ENCODE peak calls at places on chromosomes 6 and 20, in seven cellular contexts. C, E, K, W, H, D and M are unnamed samples.
A peak's percentile ranks its signal among the peaks of the same experiment; 100 is the strongest.

GRCh38 chr20:35490736-35491181 is 35.4 kb downstream of the CEP250 start:
- DNase-seq in C (no peak), E (no peak), K (no peak), W (no peak), H (no peak), D (no peak), M (no peak)

GRCh38 chr20:41395669-41396664 is 29.3 kb upstream of the EMILIN3 start:
- DNase-seq in C (no peak), E (no peak), K (no peak), W (peak; percentile 21), H (no peak), D (no peak), M (no peak)

GRCh38 chr6:91705646-91706045 is 1118.8 kb upstream of the MAP3K7 start:
- DNase-seq in C (no peak), E (no peak), K (no peak), W (no peak), H (no peak), D (no peak), M (no peak)

GRCh38 chr6:90025418-90026089 is 131.3 kb downstream of the GJA10 start:
- DNase-seq in C (no peak), E (peak; percentile 96), K (peak; percentile 72), W (peak; percentile 94), H (peak; percentile 73), D (no peak), M (peak; percentile 99)

GRCh38 chr6:119426619-119427018 is 77.1 kb upstream of the MAN1A1 start:
- DNase-seq in C (no peak), E (no peak), K (no peak), W (peak; percentile 79), H (no peak), D (no peak), M (peak; percentile 9)

GRCh38 chr6:139690007-139690406 is 315.6 kb upstream of the CITED2 start:
- DNase-seq in C (no peak), E (no peak), K (no peak), W (no peak), H (no peak), D (no peak), M (peak; percentile 36)

GRCh38 chr6:151154418-151154817 is 85.3 kb upstream of the AKAP12 start:
- DNase-seq in C (peak; percentile 57), E (peak; percentile 37), K (peak; percentile 47), W (peak; percentile 31), H (peak; percentile 52), D (no peak), M (peak; percentile 25)

GRCh38 chr6:24257282-24257681 is 100.6 kb downstream of the DCDC2 start:
- DNase-seq in C (no peak), E (no peak), K (no peak), W (no peak), H (no peak), D (no peak), M (no peak)

GRCh38 chr6:24923885-24924401 is 11.8 kb downstream of the RIPOR2 start:
- DNase-seq in C (no peak), E (no peak), K (no peak), W (no peak), H (no peak), D (no peak), M (no peak)

GRCh38 chr6:162165479-162165878 is 562.1 kb downstream of the PRKN start:
- DNase-seq in C (no peak), E (no peak), K (no peak), W (no peak), H (no peak), D (no peak), M (no peak)

GRCh38 chr6:128492386-128492785 is 28.0 kb downstream of the PTPRK start:
- DNase-seq in C (no peak), E (peak; percentile 83), K (no peak), W (no peak), H (no peak), D (no peak), M (no peak)

GRCh38 chr20:43451400-43451799 is 6.3 kb upstream of the SRSF6 start:
- DNase-seq in C (no peak), E (no peak), K (no peak), W (no peak), H (no peak), D (no peak), M (no peak)

GRCh38 chr6:1703091-1703855 is 93.6 kb downstream of the FOXC1 start:
- DNase-seq in C (no peak), E (no peak), K (no peak), W (no peak), H (no peak), D (no peak), M (no peak)

GRCh38 chr6:53327017-53327395 is 21.7 kb downstream of the ELOVL5 start:
- DNase-seq in C (no peak), E (peak; percentile 43), K (no peak), W (peak; percentile 77), H (no peak), D (no peak), M (peak; percentile 55)

GRCh38 chr6:130432838-130433237 is 67.0 kb downstream of the TMEM200A start:
- DNase-seq in C (no peak), E (no peak), K (no peak), W (no peak), H (no peak), D (no peak), M (no peak)

GRCh38 chr6:19880066-19880465 is 42.9 kb downstream of the ID4 start:
- DNase-seq in C (no peak), E (no peak), K (no peak), W (no peak), H (no peak), D (no peak), M (no peak)

GRCh38 chr6:158718431-158719126 is 68.7 kb downstream of the SYTL3 start:
- DNase-seq in C (no peak), E (no peak), K (peak; percentile 43), W (peak; percentile 43), H (peak; percentile 48), D (no peak), M (no peak)

GRCh38 chr20:289693-290080 is 863 bp downstream of the C20orf96 start:
- DNase-seq in C (no peak), E (no peak), K (no peak), W (no peak), H (peak; percentile 12), D (no peak), M (no peak)

GRCh38 chr6:90284236-90284744 is 12.4 kb downstream of the BACH2 start:
- DNase-seq in C (no peak), E (peak; percentile 92), K (peak; percentile 87), W (peak; percentile 91), H (peak; percentile 77), D (no peak), M (peak; percentile 91)

GRCh38 chr6:47196113-47196512 is 113.6 kb downstream of the TNFRSF21 start:
- DNase-seq in C (no peak), E (no peak), K (no peak), W (no peak), H (no peak), D (no peak), M (peak; percentile 28)

GRCh38 chr6:88982720-88983119 is 19.3 kb upstream of the RNGTT start:
- DNase-seq in C (peak; percentile 69), E (peak; percentile 89), K (peak; percentile 86), W (peak; percentile 90), H (peak; percentile 87), D (no peak), M (peak; percentile 94)

GRCh38 chr6:39396854-39397253 is 74.4 kb upstream of the KCNK16 start:
- DNase-seq in C (no peak), E (no peak), K (no peak), W (no peak), H (no peak), D (no peak), M (no peak)

GRCh38 chr6:39403304-39403703 is 80.8 kb upstream of the KCNK16 start:
- DNase-seq in C (no peak), E (no peak), K (no peak), W (no peak), H (no peak), D (no peak), M (no peak)

GRCh38 chr6:39401376-39401775 is 78.9 kb upstream of the KCNK16 start:
- DNase-seq in C (no peak), E (no peak), K (no peak), W (no peak), H (no peak), D (no peak), M (no peak)

GRCh38 chr6:39402239-39402751 is 79.8 kb upstream of the KCNK16 start:
- DNase-seq in C (no peak), E (no peak), K (no peak), W (peak; percentile 78), H (no peak), D (peak; percentile 36), M (peak; percentile 2)

GRCh38 chr6:39400026-39400425 is 77.5 kb upstream of the KCNK16 start:
- DNase-seq in C (no peak), E (no peak), K (no peak), W (no peak), H (no peak), D (no peak), M (no peak)
- H3K4me3 ChIP-seq in C (no peak overlapping the region), E (no peak overlapping the region), K (no peak overlapping the region), W (no peak overlapping the region), H (no peak overlapping the region), D (no peak overlapping the region), M (no peak overlapping the region)

GRCh38 chr6:136249811-136250685 is at the start of gene MTFR2:
- DNase-seq in C (peak; percentile 94), E (peak; percentile 99), K (peak; percentile 99), W (peak; percentile 99), H (peak; percentile 99), D (peak; percentile 77), M (peak; percentile 99)
- TF ChIP-seq CTCF in C (no peak), E (no peak), K (no peak), W (no peak), H (no peak), D (no peak), M (no peak)

GRCh38 chr6:30719791-30720737 is at the start of gene TUBB:
- DNase-seq in C (peak; percentile 98), E (peak; percentile 98), K (peak; percentile 98), W (peak; percentile 99), H (peak; percentile 98), D (peak; percentile 94), M (peak; percentile 97)

GRCh38 chr6:30720738-30721197 is 616 bp downstream of the TUBB start:
- DNase-seq in C (peak; percentile 84), E (peak; percentile 39), K (peak; percentile 42), W (peak; percentile 70), H (peak; percentile 53), D (no peak), M (peak; percentile 45)

GRCh38 chr6:30724906-30725667 is 4.9 kb downstream of the TUBB start:
- DNase-seq in C (no peak), E (no peak), K (no peak), W (peak; percentile 56), H (no peak), D (no peak), M (no peak)

GRCh38 chr6:30721198-30722024 is 1.3 kb downstream of the TUBB start:
- DNase-seq in C (peak; percentile 96), E (peak; percentile 90), K (peak; percentile 94), W (peak; percentile 97), H (peak; percentile 96), D (peak; percentile 78), M (peak; percentile 83)

GRCh38 chr6:30722280-30723112 is 2.3 kb downstream of the TUBB start:
- DNase-seq in C (peak; percentile 88), E (peak; percentile 77), K (peak; percentile 84), W (peak; percentile 90), H (peak; percentile 82), D (peak; percentile 89), M (peak; percentile 76)
- H3K4me3 ChIP-seq in C (peak overlapping the region; percentile 96), E (peak overlapping the region; percentile 73), K (peak overlapping the region; percentile 88), W (peak overlapping the region; percentile 77), H (peak overlapping the region; percentile 86), D (peak overlapping the region; percentile 66), M (peak overlapping the region; percentile 94)

GRCh38 chr6:44053106-44053756 is 74.0 kb downstream of the MRPL14 start:
- DNase-seq in C (peak; percentile 44), E (no peak), K (no peak), W (no peak), H (no peak), D (no peak), M (no peak)
- TF ChIP-seq CTCF in C (no peak), E (no peak), K (no peak), W (no peak), H (no peak), D (no peak), M (no peak)